ENCODE peak calls at places on chromosome 21, in five cellular contexts. F is astrocyte of the hippocampus; V is activated naive CD4-positive, alpha-beta T cell; Y is amniotic epithelial cell; O is GM23248. S is an unnamed sample.
A peak's percentile ranks its signal among the peaks of the same experiment; 100 is the strongest.

GRCh38 chr21:36499578-36500471 is 19.9 kb upstream of the CLDN14 start:
- DNase-seq in V (no peak), O (peak; percentile 61), Y (no peak), F (peak; percentile 54), S (no peak)

GRCh38 chr21:18840239-18840638 is 436.7 kb upstream of the TMPRSS15 start:
- DNase-seq in Y (peak; percentile 40), F (peak; percentile 7), V (no peak), O (no peak), S (peak; percentile 43)

GRCh38 chr21:34625194-34625593 is 10.3 kb upstream of the RCAN1 start:
- DNase-seq in O (no peak), V (no peak), Y (no peak), F (no peak), S (no peak)

GRCh38 chr21:38661296-38662223 is 144.2 kb upstream of the ETS2 start:
- DNase-seq in V (no peak), Y (peak; percentile 59), F (peak; percentile 58), O (peak; percentile 72), S (peak; percentile 41)

GRCh38 chr21:25862596-25862995 is 127.8 kb downstream of the GABPA start:
- DNase-seq in V (no peak), O (peak; percentile 46), F (peak; percentile 51), Y (peak; percentile 57), S (peak; percentile 63)

GRCh38 chr21:24896735-24897124 is 710.6 kb downstream of the MRPL39 start:
- DNase-seq in V (no peak), O (no peak), Y (no peak), F (no peak), S (no peak)

GRCh38 chr21:25614441-25614840 is 7.2 kb upstream of the MRPL39 start:
- DNase-seq in Y (no peak), V (no peak), F (no peak), O (no peak), S (no peak)

GRCh38 chr21:45326169-45326833 is 38.6 kb upstream of the POFUT2 start:
- DNase-seq in F (no peak), V (no peak), O (peak; percentile 83), Y (no peak), S (no peak)

GRCh38 chr21:39885119-39885848 is 18.0 kb downstream of the PCP4 start:
- DNase-seq in Y (no peak), F (peak; percentile 85), O (no peak), V (no peak), S (no peak)

GRCh38 chr21:37566790-37567725 is 200.5 kb downstream of the DYRK1A start:
- DNase-seq in F (no peak), V (no peak), O (no peak), Y (no peak), S (no peak)

GRCh38 chr21:43739648-43740435 is 20.9 kb downstream of the PDXK start:
- DNase-seq in F (no peak), O (no peak), V (no peak), Y (no peak), S (no peak)

GRCh38 chr21:16193758-16194606 is 464.2 kb downstream of the USP25 start:
- DNase-seq in O (peak; percentile 86), Y (peak; percentile 84), V (no peak), F (peak; percentile 81), S (peak; percentile 97)

S was measured in KBM-7.